ENCODE peak calls at places on chromosomes 16 and 17, in eight cellular contexts. R, P, G, F, S, N, L and Q are unnamed samples. For H3K4me1 and H3K27me3, the result is how much of the 10 kb centered on the place peaks cover.

GRCh38 chr17:72370819-72371218 is 250.0 kb downstream of the SOX9 start:
- DNase-seq in G (peak), N (no peak), F (no peak), L (no peak), P (no peak), R (no peak), S (no peak), Q (peak)

GRCh38 chr16:66199189-66199588 is 167.3 kb upstream of the CDH5 start:
- DNase-seq in G (no peak), R (no peak), N (no peak), P (no peak), L (no peak), F (no peak), S (no peak), Q (no peak)

GRCh38 chr17:82020874-82021727 is 1.6 kb downstream of the CENPX start:
- DNase-seq in R (peak), P (peak), N (peak), F (peak), L (peak), S (peak), G (peak), Q (no peak)

GRCh38 chr17:68035131-68035522 is 408 bp upstream of the KPNA2 start:
- DNase-seq in P (peak), L (peak), F (peak), G (no peak), S (no peak), R (peak), N (peak), Q (no peak)

GRCh38 chr16:78731785-78732184 is 632.3 kb downstream of the WWOX start:
- DNase-seq in S (no peak), L (no peak), N (no peak), P (no peak), R (no peak), F (no peak), G (no peak), Q (no peak)

GRCh38 chr17:27559996-27560481 is 70.9 kb upstream of the LGALS9 start:
- DNase-seq in L (peak), P (peak), S (no peak), R (peak), G (peak), F (peak), N (no peak), Q (peak)

GRCh38 chr16:59201160-59201559 is 467.0 kb upstream of the GOT2 start:
- DNase-seq in F (no peak), S (no peak), P (no peak), L (no peak), R (no peak), N (no peak), G (no peak), Q (no peak)

GRCh38 chr17:40319651-40320550 is 10.9 kb downstream of the RARA start:
- DNase-seq in L (peak), N (peak), S (no peak), R (peak), G (no peak), F (peak), P (peak), Q (no peak)

GRCh38 chr17:66167189-66167815 is 24.6 kb downstream of the CEP112 start:
- DNase-seq in S (no peak), L (no peak), G (no peak), F (no peak), R (no peak), P (no peak), N (no peak), Q (no peak)

GRCh38 chr16:55035037-55035436 is 104.4 kb downstream of the IRX5 start:
- DNase-seq in F (no peak), R (peak), L (peak), S (peak), G (peak), P (peak), N (peak), Q (no peak)

GRCh38 chr17:16977932-16978331 is 6.0 kb upstream of the TNFRSF13B start:
- DNase-seq in F (no peak), L (no peak), S (no peak), G (no peak), P (no peak), N (no peak), R (no peak), Q (peak)

GRCh38 chr16:22375117-22375962 is 921 bp upstream of the CDR2 start:
- DNase-seq in G (no peak), F (no peak), P (peak), S (no peak), N (peak), R (no peak), L (no peak), Q (no peak)

GRCh38 chr16:28964527-28964926 is 10.1 kb upstream of the SPNS1 start:
- DNase-seq in R (no peak), N (no peak), F (no peak), G (no peak), S (no peak), P (no peak), L (peak), Q (no peak)

GRCh38 chr16:75860654-75861053 is 134.4 kb upstream of the CPHXL start:
- DNase-seq in L (peak), F (no peak), G (no peak), R (no peak), S (no peak), P (no peak), N (peak), Q (no peak)

GRCh38 chr17:8060274-8060673 is 21.4 kb downstream of the ALOX15B start:
- DNase-seq in N (peak), R (peak), S (peak), G (peak), P (peak), F (no peak), L (peak), Q (no peak)

GRCh38 chr16:55678061-55678935 is 22.5 kb downstream of the SLC6A2 start:
- DNase-seq in G (no peak), F (no peak), N (peak), S (no peak), P (no peak), L (peak), R (no peak), Q (no peak)

GRCh38 chr17:59863607-59864006 is 29.1 kb downstream of the TUBD1 start:
- DNase-seq in S (no peak), P (no peak), G (no peak), L (no peak), R (peak), N (no peak), F (no peak), Q (no peak)

GRCh38 chr17:79796570-79797491 is at the start of gene CBX8:
- DNase-seq in P (peak), S (peak), G (peak), R (peak), N (peak), L (peak), F (peak), Q (peak)
- H3K4me1 ChIP-seq in P (under half), S (under half), G (under half), R (under half), N (under half), L (under half), F (half or more), Q (under half)

GRCh38 chr17:29546085-29546484 is 20.8 kb downstream of the ABHD15 start:
- DNase-seq in G (no peak), F (no peak), R (no peak), S (no peak), N (no peak), P (no peak), L (no peak), Q (no peak)
- H3K27me3 ChIP-seq in G (under half), F (under half), R (under half), S (under half), N (under half), P (under half), L (under half), Q (under half)

GRCh38 chr16:57801098-57801855 is 1.0 kb downstream of the KIFC3 start:
- DNase-seq in P (no peak), N (no peak), S (no peak), R (no peak), L (peak), G (peak), F (no peak), Q (no peak)
- H3K4me1 ChIP-seq in P (under half), N (half or more), S (half or more), R (half or more), L (under half), G (half or more), F (half or more), Q (under half)

GRCh38 chr17:43669971-43670644 is 8.4 kb upstream of the MEOX1 start:
- DNase-seq in F (no peak), P (peak), N (no peak), L (no peak), R (peak), S (no peak), G (peak), Q (no peak)

GRCh38 chr17:43667506-43668438 is 6.0 kb upstream of the MEOX1 start:
- DNase-seq in S (no peak), R (no peak), L (no peak), P (no peak), N (no peak), G (peak), F (no peak), Q (no peak)

GRCh38 chr17:43671755-43672502 is 10.2 kb upstream of the MEOX1 start:
- DNase-seq in F (no peak), S (no peak), P (no peak), G (no peak), R (no peak), L (no peak), N (no peak), Q (no peak)

GRCh38 chr17:43671075-43671692 is 9.5 kb upstream of the MEOX1 start:
- DNase-seq in L (no peak), F (no peak), S (no peak), G (no peak), R (no peak), N (no peak), P (no peak), Q (no peak)

GRCh38 chr17:43670645-43671074 is 8.9 kb upstream of the MEOX1 start:
- DNase-seq in S (no peak), N (no peak), L (no peak), G (no peak), F (no peak), R (no peak), P (no peak), Q (no peak)
- H3K27me3 ChIP-seq in S (under half), N (under half), L (under half), G (under half), F (under half), R (under half), P (under half), Q (under half)

DNA sequence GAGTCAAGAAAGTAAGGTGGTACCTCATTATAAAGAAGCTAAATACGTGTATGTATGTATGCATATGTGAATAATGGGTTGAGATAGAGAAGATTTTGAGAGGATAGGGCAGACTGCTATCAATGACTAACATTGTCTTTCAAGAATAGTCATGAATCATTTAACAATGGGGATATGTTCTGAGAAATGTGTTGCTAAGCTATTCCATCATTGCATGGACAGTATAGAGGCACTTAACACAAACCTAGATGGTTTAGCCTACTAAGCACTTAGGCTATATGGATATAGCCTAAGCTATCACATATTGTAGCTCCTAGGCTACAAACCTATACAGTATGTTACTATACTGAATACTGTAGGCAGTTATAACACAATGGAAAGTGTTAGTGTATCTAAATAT is 45.2 kb downstream of the TBC1D26 start:
- DNase-seq in F (no peak), G (no peak), P (no peak), S (no peak), R (no peak), N (no peak), L (no peak), Q (no peak)
- H3K4me1 ChIP-seq in F (under half), G (under half), P (under half), S (under half), R (under half), N (under half), L (under half), Q (under half)